ENCODE peak calls at places on chromosomes 12 and 14, in eight cellular contexts. One of them, this sample, is unnamed.

GRCh38 chr14:24858052-24858451 is 191.9 kb downstream of the STXBP6 start:
- DNase-seq in AG10803: no peak
- DNase-seq in RWPE1: no peak
- DNase-seq in heart right ventricle: no peak
- DNase-seq in endothelial cell of umbilical vein: no peak
- DNase-seq in tibial nerve: no peak
- DNase-seq in IMR-90: no peak
- DNase-seq in HFF-Myc: no peak
- DNase-seq in this sample: no peak

GRCh38 chr12:3496964-3497363 is 6.0 kb downstream of the PRMT8 start:
- DNase-seq in AG10803: no peak
- DNase-seq in RWPE1: peak; percentile 23
- DNase-seq in heart right ventricle: no peak
- DNase-seq in endothelial cell of umbilical vein: no peak
- DNase-seq in tibial nerve: no peak
- DNase-seq in IMR-90: no peak
- DNase-seq in HFF-Myc: no peak
- DNase-seq in this sample: no peak

GRCh38 chr14:101604228-101604934 is 43.1 kb downstream of the DIO3 start:
- DNase-seq in AG10803: no peak
- DNase-seq in RWPE1: no peak
- DNase-seq in heart right ventricle: no peak
- DNase-seq in endothelial cell of umbilical vein: no peak
- DNase-seq in tibial nerve: no peak
- DNase-seq in IMR-90: no peak
- DNase-seq in HFF-Myc: no peak
- DNase-seq in this sample: no peak

GRCh38 chr14:85960781-85961180 is 430.8 kb downstream of the FLRT2 start:
- DNase-seq in AG10803: no peak
- DNase-seq in RWPE1: no peak
- DNase-seq in heart right ventricle: no peak
- DNase-seq in endothelial cell of umbilical vein: no peak
- DNase-seq in tibial nerve: no peak
- DNase-seq in IMR-90: no peak
- DNase-seq in HFF-Myc: no peak
- DNase-seq in this sample: no peak

GRCh38 chr14:97156705-97157104 is 359.5 kb downstream of the VRK1 start:
- DNase-seq in AG10803: no peak
- DNase-seq in RWPE1: no peak
- DNase-seq in heart right ventricle: no peak
- DNase-seq in endothelial cell of umbilical vein: no peak
- DNase-seq in tibial nerve: no peak
- DNase-seq in IMR-90: no peak
- DNase-seq in HFF-Myc: no peak
- DNase-seq in this sample: no peak

GRCh38 chr12:47930634-47931033 is 25.8 kb upstream of the VDR start:
- DNase-seq in AG10803: no peak
- DNase-seq in RWPE1: no peak
- DNase-seq in heart right ventricle: no peak
- DNase-seq in endothelial cell of umbilical vein: no peak
- DNase-seq in tibial nerve: no peak
- DNase-seq in IMR-90: no peak
- DNase-seq in HFF-Myc: no peak
- DNase-seq in this sample: no peak

GRCh38 chr14:66174453-66174891 is 311.7 kb upstream of the CCDC196 start:
- DNase-seq in AG10803: no peak
- DNase-seq in RWPE1: no peak
- DNase-seq in heart right ventricle: no peak
- DNase-seq in endothelial cell of umbilical vein: no peak
- DNase-seq in tibial nerve: no peak
- DNase-seq in IMR-90: no peak
- DNase-seq in HFF-Myc: no peak
- DNase-seq in this sample: no peak

GRCh38 chr12:40645361-40645760 is 46.9 kb upstream of the CNTN1 start:
- DNase-seq in AG10803: no peak
- DNase-seq in RWPE1: no peak
- DNase-seq in heart right ventricle: no peak
- DNase-seq in endothelial cell of umbilical vein: no peak
- DNase-seq in tibial nerve: no peak
- DNase-seq in IMR-90: no peak
- DNase-seq in HFF-Myc: no peak
- DNase-seq in this sample: no peak

GRCh38 chr12:2395352-2395977 is 342.7 kb downstream of the CACNA1C start:
- DNase-seq in AG10803: peak; percentile 25
- DNase-seq in RWPE1: peak; percentile 40
- DNase-seq in heart right ventricle: peak; percentile 40
- DNase-seq in endothelial cell of umbilical vein: peak; percentile 38
- DNase-seq in tibial nerve: no peak
- DNase-seq in IMR-90: peak; percentile 28
- DNase-seq in HFF-Myc: no peak
- DNase-seq in this sample: peak; percentile 68

GRCh38 chr14:64826845-64827244 is 52.9 kb downstream of the SPTB start:
- DNase-seq in AG10803: peak; percentile 51
- DNase-seq in RWPE1: no peak
- DNase-seq in heart right ventricle: no peak
- DNase-seq in endothelial cell of umbilical vein: no peak
- DNase-seq in tibial nerve: no peak
- DNase-seq in IMR-90: no peak
- DNase-seq in HFF-Myc: no peak
- DNase-seq in this sample: no peak

GRCh38 chr12:57889541-57889989 is 43.0 kb upstream of the CTDSP2 start:
- DNase-seq in AG10803: peak; percentile 97
- DNase-seq in RWPE1: no peak
- DNase-seq in heart right ventricle: peak; percentile 92
- DNase-seq in endothelial cell of umbilical vein: peak; percentile 40
- DNase-seq in tibial nerve: peak; percentile 67
- DNase-seq in IMR-90: peak; percentile 93
- DNase-seq in HFF-Myc: peak; percentile 92
- DNase-seq in this sample: no peak

GRCh38 chr14:71400821-71401447 is 493.7 kb downstream of the PCNX1 start:
- DNase-seq in AG10803: no peak
- DNase-seq in RWPE1: no peak
- DNase-seq in heart right ventricle: no peak
- DNase-seq in endothelial cell of umbilical vein: peak; percentile 22
- DNase-seq in tibial nerve: no peak
- DNase-seq in IMR-90: peak; percentile 29
- DNase-seq in HFF-Myc: no peak
- DNase-seq in this sample: no peak

GRCh38 chr14:36515105-36515593 is 4.9 kb downstream of the NKX2-1 start:
- DNase-seq in AG10803: no peak
- DNase-seq in RWPE1: no peak
- DNase-seq in heart right ventricle: no peak
- DNase-seq in endothelial cell of umbilical vein: no peak
- DNase-seq in tibial nerve: no peak
- DNase-seq in IMR-90: no peak
- DNase-seq in HFF-Myc: no peak
- DNase-seq in this sample: no peak

GRCh38 chr12:12715459-12716150 is 1.6 kb upstream of the CDKN1B start:
- DNase-seq in AG10803: no peak
- DNase-seq in RWPE1: no peak
- DNase-seq in heart right ventricle: peak; percentile 18
- DNase-seq in endothelial cell of umbilical vein: peak; percentile 73
- DNase-seq in tibial nerve: no peak
- DNase-seq in IMR-90: no peak
- DNase-seq in HFF-Myc: no peak
- DNase-seq in this sample: no peak

GRCh38 chr12:23585156-23585781 is 364.2 kb downstream of the SOX5 start:
- DNase-seq in AG10803: no peak
- DNase-seq in RWPE1: no peak
- DNase-seq in heart right ventricle: no peak
- DNase-seq in endothelial cell of umbilical vein: no peak
- DNase-seq in tibial nerve: no peak
- DNase-seq in IMR-90: no peak
- DNase-seq in HFF-Myc: no peak
- DNase-seq in this sample: no peak

GRCh38 chr12:95337176-95337575 is 119.6 kb downstream of the VEZT start:
- DNase-seq in AG10803: peak; percentile 87
- DNase-seq in RWPE1: no peak
- DNase-seq in heart right ventricle: no peak
- DNase-seq in endothelial cell of umbilical vein: no peak
- DNase-seq in tibial nerve: no peak
- DNase-seq in IMR-90: peak; percentile 12
- DNase-seq in HFF-Myc: peak; percentile 90
- DNase-seq in this sample: no peak

GRCh38 chr12:23756416-23756815 is 193.1 kb downstream of the SOX5 start:
- DNase-seq in AG10803: no peak
- DNase-seq in RWPE1: no peak
- DNase-seq in heart right ventricle: no peak
- DNase-seq in endothelial cell of umbilical vein: no peak
- DNase-seq in tibial nerve: no peak
- DNase-seq in IMR-90: no peak
- DNase-seq in HFF-Myc: no peak
- DNase-seq in this sample: no peak

GRCh38 chr12:26406813-26407212 is 211.4 kb downstream of the SSPN start:
- DNase-seq in AG10803: no peak
- DNase-seq in RWPE1: no peak
- DNase-seq in heart right ventricle: no peak
- DNase-seq in endothelial cell of umbilical vein: no peak
- DNase-seq in tibial nerve: no peak
- DNase-seq in IMR-90: no peak
- DNase-seq in HFF-Myc: no peak
- DNase-seq in this sample: no peak

GRCh38 chr12:96495841-96496545 is 6.6 kb downstream of the CFAP54 start:
- DNase-seq in AG10803: no peak
- DNase-seq in RWPE1: no peak
- DNase-seq in heart right ventricle: no peak
- DNase-seq in endothelial cell of umbilical vein: no peak
- DNase-seq in tibial nerve: no peak
- DNase-seq in IMR-90: no peak
- DNase-seq in HFF-Myc: no peak
- DNase-seq in this sample: no peak

GRCh38 chr12:78149459-78149858 is 318.8 kb downstream of the NAV3 start:
- DNase-seq in AG10803: no peak
- DNase-seq in RWPE1: no peak
- DNase-seq in heart right ventricle: no peak
- DNase-seq in endothelial cell of umbilical vein: no peak
- DNase-seq in tibial nerve: no peak
- DNase-seq in IMR-90: no peak
- DNase-seq in HFF-Myc: no peak
- DNase-seq in this sample: no peak

GRCh38 chr14:100620437-100621100 is 33.4 kb upstream of the BEGAIN start:
- DNase-seq in AG10803: no peak
- DNase-seq in RWPE1: no peak
- DNase-seq in heart right ventricle: no peak
- DNase-seq in endothelial cell of umbilical vein: no peak
- DNase-seq in tibial nerve: no peak
- DNase-seq in IMR-90: no peak
- DNase-seq in HFF-Myc: no peak
- DNase-seq in this sample: no peak

GRCh38 chr12:100987552-100988277 is 193.1 kb downstream of the ANO4 start:
- DNase-seq in AG10803: peak; percentile 76
- DNase-seq in RWPE1: peak; percentile 14
- DNase-seq in heart right ventricle: no peak
- DNase-seq in endothelial cell of umbilical vein: peak; percentile 51
- DNase-seq in tibial nerve: no peak
- DNase-seq in IMR-90: peak; percentile 70
- DNase-seq in HFF-Myc: peak; percentile 24
- DNase-seq in this sample: no peak
- TF ChIP-seq CTCF in AG10803: peak; percentile 57
- TF ChIP-seq CTCF in RWPE1: no peak
- TF ChIP-seq CTCF in heart right ventricle: no peak
- TF ChIP-seq CTCF in endothelial cell of umbilical vein: peak; percentile 28
- TF ChIP-seq CTCF in tibial nerve: no peak
- TF ChIP-seq CTCF in IMR-90: peak; percentile 55
- TF ChIP-seq CTCF in HFF-Myc: peak; percentile 60
- TF ChIP-seq CTCF in this sample: no peak

GRCh38 chr12:55822228-55822627 is 4.4 kb downstream of the ORMDL2 start:
- DNase-seq in AG10803: no peak
- DNase-seq in RWPE1: peak; percentile 37
- DNase-seq in heart right ventricle: no peak
- DNase-seq in endothelial cell of umbilical vein: no peak
- DNase-seq in tibial nerve: no peak
- DNase-seq in IMR-90: no peak
- DNase-seq in HFF-Myc: no peak
- DNase-seq in this sample: no peak
- TF ChIP-seq CTCF in AG10803: peak; percentile 40
- TF ChIP-seq CTCF in RWPE1: no peak
- TF ChIP-seq CTCF in heart right ventricle: peak; percentile 8
- TF ChIP-seq CTCF in endothelial cell of umbilical vein: no peak
- TF ChIP-seq CTCF in tibial nerve: no peak
- TF ChIP-seq CTCF in IMR-90: peak; percentile 34
- TF ChIP-seq CTCF in HFF-Myc: no peak
- TF ChIP-seq CTCF in this sample: no peak

DNA sequence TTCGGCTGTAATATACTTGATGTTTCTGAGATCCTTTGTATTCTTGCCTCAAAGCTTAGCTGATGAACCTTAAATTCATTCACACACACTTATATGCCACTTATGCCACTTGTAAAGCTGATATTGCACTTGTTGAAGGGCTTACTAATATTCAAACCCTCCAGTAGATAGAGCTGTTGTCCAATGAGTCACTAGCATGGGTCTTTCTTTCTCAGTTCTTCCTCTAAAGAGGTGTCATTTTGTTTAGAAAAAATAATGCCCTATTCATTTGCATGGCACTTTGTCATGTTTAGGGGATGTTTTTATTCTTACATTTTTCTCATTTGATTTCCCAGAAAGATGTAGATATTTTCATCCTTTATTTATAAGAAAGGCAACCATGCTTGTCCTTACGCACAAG is 56.4 kb downstream of the MON2 start:
- DNase-seq in AG10803: peak; percentile 2
- DNase-seq in RWPE1: no peak
- DNase-seq in heart right ventricle: no peak
- DNase-seq in endothelial cell of umbilical vein: no peak
- DNase-seq in tibial nerve: no peak
- DNase-seq in IMR-90: peak; percentile 15
- DNase-seq in HFF-Myc: no peak
- DNase-seq in this sample: no peak
- TF ChIP-seq CTCF in AG10803: peak; percentile 15
- TF ChIP-seq CTCF in RWPE1: no peak
- TF ChIP-seq CTCF in heart right ventricle: no peak
- TF ChIP-seq CTCF in endothelial cell of umbilical vein: no peak
- TF ChIP-seq CTCF in tibial nerve: no peak
- TF ChIP-seq CTCF in IMR-90: peak; percentile 18
- TF ChIP-seq CTCF in HFF-Myc: no peak
- TF ChIP-seq CTCF in this sample: no peak

DNA sequence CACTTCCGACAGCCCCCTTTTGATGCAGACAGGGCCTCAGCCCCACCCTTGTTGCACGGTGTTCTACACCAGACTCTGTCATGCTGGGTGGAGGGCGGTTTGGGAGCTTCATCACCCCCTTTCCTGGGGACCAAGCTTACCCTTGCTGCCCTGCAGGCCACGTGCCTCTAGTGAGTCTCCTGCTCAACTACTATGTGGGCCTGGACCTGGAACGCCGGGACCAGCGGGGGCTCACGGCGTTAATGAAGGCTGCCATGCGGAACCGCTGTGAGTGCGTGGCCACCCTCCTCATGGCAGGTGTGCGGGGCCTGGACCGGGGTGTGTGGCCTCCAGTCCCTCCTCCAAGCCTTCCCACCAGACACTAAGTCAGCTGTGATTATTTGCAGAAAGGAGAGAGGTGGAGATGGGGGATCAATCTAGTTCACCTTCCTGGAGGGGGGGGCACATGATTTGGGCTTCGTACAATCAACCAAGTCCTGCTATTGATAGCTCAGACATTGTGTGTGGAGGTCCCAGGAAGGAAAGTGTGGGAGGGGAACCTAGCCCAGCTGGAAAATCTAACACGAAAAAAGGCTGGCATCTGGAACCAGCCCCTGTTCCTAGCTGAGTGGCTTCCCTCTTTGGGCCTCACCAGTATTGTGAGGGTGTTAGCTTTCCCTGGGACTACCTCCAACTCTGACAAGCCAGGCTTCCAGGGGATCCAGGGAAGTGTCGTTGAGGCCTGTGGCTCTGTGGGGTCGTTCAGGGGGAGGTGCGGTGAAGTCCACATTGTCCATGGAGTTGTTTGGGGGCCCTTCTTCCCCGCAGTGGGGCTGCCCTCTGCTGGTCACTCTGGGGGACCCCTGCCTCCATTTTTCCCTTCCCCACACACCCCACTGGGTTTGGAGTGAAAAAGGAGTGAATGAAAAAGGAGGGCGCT is 1.6 kb downstream of the ANKRD33 start:
- DNase-seq in AG10803: no peak
- DNase-seq in RWPE1: no peak
- DNase-seq in heart right ventricle: no peak
- DNase-seq in endothelial cell of umbilical vein: no peak
- DNase-seq in tibial nerve: no peak
- DNase-seq in IMR-90: no peak
- DNase-seq in HFF-Myc: no peak
- DNase-seq in this sample: no peak
- TF ChIP-seq CTCF in AG10803: peak; percentile 29
- TF ChIP-seq CTCF in RWPE1: no peak
- TF ChIP-seq CTCF in heart right ventricle: peak; percentile 15
- TF ChIP-seq CTCF in endothelial cell of umbilical vein: peak; percentile 43
- TF ChIP-seq CTCF in tibial nerve: no peak
- TF ChIP-seq CTCF in IMR-90: peak; percentile 31
- TF ChIP-seq CTCF in HFF-Myc: peak; percentile 21
- TF ChIP-seq CTCF in this sample: no peak

This sample was measured in mesothelial cell of epicardium.